ENCODE peak calls at places on chromosomes 11 and 22, in six cellular contexts. F, A, N, O, S and B are unnamed samples.

GRCh38 chr11:46277313-46277622 is 194 bp upstream of the CREB3L1 start:
- DNase-seq in N (no peak), S (peak; percentile 79), F (peak; percentile 66), A (peak; percentile 46), O (no peak), B (no peak)

GRCh38 chr11:72584293-72584921 is 89.8 kb downstream of the PDE2A start:
- DNase-seq in A (no peak), O (peak; percentile 86), F (no peak), N (peak; percentile 65), S (peak; percentile 61), B (no peak)

GRCh38 chr11:59560290-59560701 is 49.0 kb downstream of the OR4D9 start:
- DNase-seq in A (peak; percentile 66), N (no peak), S (peak; percentile 69), F (peak; percentile 84), O (no peak), B (peak; percentile 86)

GRCh38 chr11:60951611-60951908 is 416 bp downstream of the SLC15A3 start:
- DNase-seq in A (no peak), F (no peak), O (no peak), N (no peak), S (no peak), B (no peak)

GRCh38 chr11:97514446-97514845 is 1124.6 kb downstream of the JRKL start:
- DNase-seq in S (no peak), O (no peak), N (no peak), F (no peak), A (no peak), B (no peak)

GRCh38 chr11:109668973-109669634 is 247.1 kb downstream of the C11orf87 start:
- DNase-seq in F (no peak), S (no peak), N (no peak), O (no peak), A (peak; percentile 4), B (no peak)

GRCh38 chr22:17057959-17058814 is 26.6 kb upstream of the IL17RA start:
- DNase-seq in N (peak; percentile 42), O (no peak), F (peak; percentile 71), A (peak; percentile 59), S (peak; percentile 70), B (peak; percentile 89)

GRCh38 chr22:38798496-38798895 is 4.6 kb upstream of the DNAL4 start:
- DNase-seq in N (no peak), F (no peak), S (no peak), A (no peak), O (no peak), B (no peak)

GRCh38 chr11:67352546-67353316 is 615 bp downstream of the POLD4 start:
- DNase-seq in O (peak; percentile 79), S (peak; percentile 60), N (no peak), A (no peak), F (no peak), B (no peak)

DNA sequence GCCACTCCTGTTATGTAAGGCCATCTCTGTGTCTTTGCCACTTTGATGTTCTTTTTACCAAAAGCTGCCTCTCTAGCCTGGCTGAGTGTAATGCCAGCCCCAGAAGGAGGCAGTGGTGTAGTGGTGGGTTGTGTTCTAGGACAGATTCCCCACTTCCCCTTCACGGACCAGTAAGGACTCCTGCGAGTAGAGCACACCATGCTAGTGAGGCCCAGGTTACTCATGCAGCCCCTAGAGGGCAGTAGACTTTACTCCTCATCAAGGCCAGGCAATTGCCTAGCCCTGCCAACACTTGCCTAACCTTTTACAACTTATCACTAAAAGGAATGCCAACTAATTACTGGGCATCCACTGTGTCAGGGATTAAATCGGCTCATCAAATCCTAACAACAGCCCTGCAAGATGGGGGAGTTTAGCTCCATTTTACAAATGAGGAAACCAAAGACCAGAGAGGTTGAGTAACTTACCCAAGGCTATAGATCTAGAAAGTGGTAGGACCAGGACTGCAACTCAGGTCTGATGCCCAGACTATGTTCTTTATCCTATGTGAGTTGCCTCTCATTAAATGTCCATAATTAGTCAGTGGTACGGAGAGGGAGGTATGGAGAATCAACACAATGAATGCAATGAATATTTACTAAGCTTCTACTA is 75.3 kb downstream of the APIP start:
- DNase-seq in S (peak; percentile 39), F (no peak), A (no peak), O (no peak), N (no peak), B (no peak)
- TF ChIP-seq CTCF in S (peak; percentile 78), F (peak; percentile 75), A (no peak), O (peak; percentile 12), N (no peak), B (peak; percentile 35)

GRCh38 chr22:50726643-50727340 is 11.2 kb upstream of the ACR start:
- DNase-seq in S (no peak), A (no peak), O (peak; percentile 47), F (no peak), N (peak; percentile 11), B (no peak)
- TF ChIP-seq CTCF in S (peak; percentile 11), A (no peak), O (no peak), F (no peak), N (no peak), B (no peak)

GRCh38 chr11:55936300-55936699 is at the start of gene OR5I1:
- DNase-seq in A (no peak), S (no peak), N (no peak), O (no peak), F (no peak), B (no peak)
- TF ChIP-seq CTCF in A (no peak), S (no peak), N (no peak), O (no peak), F (no peak), B (no peak)

GRCh38 chr11:439315-440064 is 2.3 kb downstream of the ANO9 start:
- DNase-seq in A (no peak), S (no peak), O (no peak), N (no peak), F (no peak), B (no peak)

GRCh38 chr11:441418-442274 is at the start of gene ANO9:
- DNase-seq in O (no peak), N (peak; percentile 91), S (peak; percentile 91), F (no peak), A (peak; percentile 61), B (no peak)

GRCh38 chr11:441043-441417 is 781 bp downstream of the ANO9 start:
- DNase-seq in F (no peak), S (no peak), O (peak; percentile 21), N (peak; percentile 62), A (no peak), B (no peak)

GRCh38 chr11:438101-438844 is 3.5 kb downstream of the ANO9 start:
- DNase-seq in A (no peak), S (no peak), F (no peak), O (no peak), N (no peak), B (no peak)

GRCh38 chr11:440065-441042 is 1.5 kb downstream of the ANO9 start:
- DNase-seq in A (no peak), N (peak; percentile 72), S (no peak), O (no peak), F (no peak), B (no peak)
- TF ChIP-seq CTCF in A (no peak), N (no peak), S (peak; percentile 27), O (no peak), F (peak; percentile 35), B (no peak)

DNA sequence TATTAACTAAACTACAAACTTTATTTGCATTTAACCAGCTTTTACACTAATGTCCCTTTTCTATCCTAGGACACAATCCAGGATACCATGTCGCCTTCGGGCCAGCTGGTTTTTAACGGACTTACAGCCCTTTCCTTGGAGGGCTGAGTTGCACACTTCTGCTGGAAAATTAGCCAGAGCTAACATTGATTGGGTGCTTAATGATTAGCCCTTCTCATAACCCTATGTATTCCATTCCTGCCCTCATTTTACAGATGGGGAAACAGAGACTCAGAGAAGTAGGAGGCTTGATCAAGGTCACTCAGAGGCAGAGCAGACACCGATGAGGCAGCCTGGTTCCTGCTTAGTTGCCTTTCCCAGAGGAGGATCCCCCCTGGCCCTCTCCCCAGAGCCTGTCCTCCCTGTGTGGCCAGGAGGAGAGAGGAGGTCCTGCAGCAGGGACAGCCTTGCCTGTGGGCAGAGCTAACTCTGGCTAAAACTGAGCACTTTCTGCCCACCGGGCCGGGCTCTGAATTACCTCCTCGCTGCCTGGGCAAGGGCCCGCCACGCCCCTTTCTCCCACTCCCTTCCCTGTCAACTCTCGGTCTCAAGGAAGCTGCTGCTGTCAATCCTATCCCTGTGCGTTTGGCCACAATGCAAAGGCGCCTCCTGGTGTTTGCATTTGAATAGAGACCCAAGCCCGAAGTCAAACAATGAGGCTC is 59.6 kb upstream of the PAX6 start:
- DNase-seq in A (peak; percentile 26), O (no peak), F (peak; percentile 39), N (peak; percentile 45), S (peak; percentile 45), B (peak; percentile 84)
- TF ChIP-seq CTCF in A (peak; percentile 49), O (peak; percentile 61), F (peak; percentile 86), N (peak; percentile 10), S (peak; percentile 83), B (peak; percentile 83)

DNA sequence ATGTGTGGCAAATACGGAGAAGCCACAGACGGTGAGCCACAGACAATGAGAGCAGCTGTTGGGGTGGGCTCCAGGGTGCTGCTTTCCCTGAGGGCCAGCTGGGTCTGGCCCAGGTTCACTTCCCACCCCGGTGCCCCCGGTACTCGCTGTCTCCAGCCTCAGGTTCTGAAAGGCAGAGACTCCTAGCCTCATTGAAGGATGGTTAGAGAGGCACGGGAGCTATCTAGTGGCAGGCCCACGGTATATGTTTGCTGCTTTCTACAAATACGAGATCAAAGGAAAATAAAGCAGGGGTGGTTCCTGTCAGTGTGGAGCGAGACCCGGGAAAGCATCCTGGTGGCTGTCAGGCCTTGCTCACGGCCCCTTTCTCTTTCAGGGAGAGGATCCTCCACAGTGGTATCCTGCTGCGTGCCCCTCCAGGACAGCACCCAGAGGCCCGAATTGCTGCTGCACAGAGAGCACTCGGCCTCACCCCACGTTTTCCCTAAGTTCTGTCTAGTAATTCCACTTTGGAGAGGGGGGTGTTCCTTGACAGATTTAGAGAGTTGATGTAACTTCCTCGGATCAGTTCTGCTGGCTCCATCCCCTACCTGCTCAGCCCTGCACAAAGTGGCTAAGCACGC is 3.0 kb downstream of the TMEM80 start:
- DNase-seq in S (no peak), A (no peak), O (peak; percentile 30), F (no peak), N (no peak), B (no peak)
- TF ChIP-seq CTCF in S (no peak), A (no peak), O (no peak), F (no peak), N (no peak), B (no peak)

DNA sequence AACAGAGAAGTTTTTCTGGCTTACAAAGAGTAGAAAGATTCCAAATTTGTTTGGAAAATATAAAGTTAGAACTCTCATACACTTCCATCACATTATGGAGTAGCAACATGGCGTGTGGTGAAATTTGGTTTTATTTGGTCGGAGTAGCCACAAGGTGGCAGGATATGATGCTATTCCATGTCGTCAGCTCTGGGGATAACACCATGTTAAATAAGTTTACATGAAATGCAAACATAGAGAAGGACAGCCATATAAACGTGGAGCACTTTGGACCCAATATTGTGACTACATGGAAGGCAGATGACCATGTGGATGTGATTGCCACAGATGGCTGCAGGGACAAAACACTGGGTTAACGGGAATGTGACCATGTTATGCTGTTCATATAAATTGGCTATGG is 21.1 kb downstream of the OR5M11 start:
- DNase-seq in O (no peak), A (no peak), N (no peak), S (no peak), F (no peak), B (no peak)
- TF ChIP-seq CTCF in O (no peak), A (no peak), N (no peak), S (peak; percentile 12), F (no peak), B (peak; percentile 11)

GRCh38 chr11:26583550-26583949 is 11.5 kb upstream of the MUC15 start:
- DNase-seq in F (peak; percentile 44), S (no peak), A (peak; percentile 78), O (no peak), N (no peak), B (no peak)
- TF ChIP-seq CTCF in F (no peak), S (no peak), A (no peak), O (no peak), N (no peak), B (no peak)